ENCODE peak calls at places on chromosomes 6 and 20, in five cellular contexts. M is cardiac muscle cell, R is ovary, B is psoas muscle, V is pancreas. L is an unnamed sample.
A peak's percentile ranks its signal among the peaks of the same experiment; 100 is the strongest.

GRCh38 chr20:6993526-6993925 is 226.0 kb downstream of the BMP2 start:
- DNase-seq in R (no peak), M (no peak), V (no peak), B (no peak), L (no peak)

GRCh38 chr20:25859649-25860530 is 163.2 kb upstream of the ZNF337 start:
- DNase-seq in M (peak; percentile 68), V (peak; percentile 94), B (peak; percentile 89), R (peak; percentile 68), L (peak; percentile 35)

GRCh38 chr20:24916412-24916811 is 32.7 kb upstream of the CST7 start:
- DNase-seq in B (no peak), M (no peak), V (no peak), R (no peak), L (no peak)

GRCh38 chr6:110509617-110510231 is 33.3 kb upstream of the SLC22A16 start:
- DNase-seq in R (no peak), V (no peak), M (peak; percentile 65), B (no peak), L (peak; percentile 94)

GRCh38 chr20:62839261-62839660 is 22.4 kb downstream of the TCFL5 start:
- DNase-seq in M (no peak), V (no peak), B (no peak), R (no peak), L (no peak)

GRCh38 chr20:57573893-57574292 is 13.0 kb downstream of the PCK1 start:
- DNase-seq in B (no peak), R (no peak), M (no peak), V (no peak), L (no peak)

GRCh38 chr6:170344631-170345576 is 38.3 kb downstream of the FAM120B start:
- DNase-seq in R (no peak), M (peak; percentile 82), V (no peak), B (no peak), L (peak; percentile 90)

GRCh38 chr6:137715589-137716045 is 151.4 kb upstream of the TNFAIP3 start:
- DNase-seq in M (no peak), V (no peak), B (no peak), R (no peak), L (peak; percentile 5)

GRCh38 chr6:106739387-106739786 is 110.0 kb downstream of the QRSL1 start:
- DNase-seq in R (no peak), M (no peak), V (peak; percentile 87), B (peak; percentile 83), L (peak; percentile 32)

GRCh38 chr20:46359233-46359751 is 47.1 kb downstream of the ELMO2 start:
- DNase-seq in B (peak; percentile 71), R (no peak), M (no peak), V (no peak), L (no peak)

GRCh38 chr6:6315660-6316059 is 4.8 kb downstream of the F13A1 start:
- DNase-seq in R (no peak), B (no peak), M (peak; percentile 53), V (no peak), L (peak; percentile 43)

GRCh38 chr6:124962617-124963415 is 579 bp downstream of the RNF217 start:
- DNase-seq in R (peak; percentile 69), M (peak; percentile 50), B (peak; percentile 68), V (peak; percentile 86), L (peak; percentile 53)

GRCh38 chr20:51368461-51369211 is 173.9 kb downstream of the NFATC2 start:
- DNase-seq in B (no peak), M (no peak), V (no peak), R (no peak), L (peak; percentile 50)

GRCh38 chr6:115873901-115874300 is 186.8 kb downstream of the FRK start:
- DNase-seq in M (no peak), R (no peak), V (no peak), B (no peak), L (no peak)

GRCh38 chr6:403659-404655 is 12.4 kb downstream of the IRF4 start:
- DNase-seq in M (no peak), V (no peak), B (no peak), R (no peak), L (no peak)

GRCh38 chr6:159695984-159696383 is 2.9 kb upstream of the SOD2 start:
- DNase-seq in V (no peak), M (no peak), B (no peak), R (no peak), L (no peak)

GRCh38 chr6:16819752-16820151 is 58.5 kb upstream of the ATXN1 start:
- DNase-seq in R (no peak), V (no peak), B (no peak), M (no peak), L (no peak)

GRCh38 chr20:9615766-9616454 is 101.5 kb downstream of the LAMP5 start:
- DNase-seq in B (no peak), M (no peak), V (no peak), R (no peak), L (no peak)

GRCh38 chr6:115969207-115969929 is 91.3 kb downstream of the FRK start:
- DNase-seq in M (peak; percentile 37), R (no peak), B (no peak), V (no peak), L (peak; percentile 20)

GRCh38 chr20:54267510-54268003 is 59.7 kb downstream of the PFDN4 start:
- DNase-seq in B (no peak), R (no peak), M (peak; percentile 32), V (no peak), L (peak; percentile 37)

GRCh38 chr20:51272392-51272791 is 249.5 kb upstream of the KCNG1 start:
- DNase-seq in M (peak; percentile 70), V (no peak), R (no peak), B (no peak), L (peak; percentile 46)

GRCh38 chr6:155120034-155120433 is 124.9 kb downstream of the TIAM2 start:
- DNase-seq in B (no peak), V (no peak), M (no peak), R (no peak), L (peak; percentile 41)

GRCh38 chr6:149545258-149545753 is 537 bp downstream of the PPIL4 start:
- DNase-seq in R (peak; percentile 64), B (peak; percentile 57), V (peak; percentile 61), M (peak; percentile 78), L (peak; percentile 79)

DNA sequence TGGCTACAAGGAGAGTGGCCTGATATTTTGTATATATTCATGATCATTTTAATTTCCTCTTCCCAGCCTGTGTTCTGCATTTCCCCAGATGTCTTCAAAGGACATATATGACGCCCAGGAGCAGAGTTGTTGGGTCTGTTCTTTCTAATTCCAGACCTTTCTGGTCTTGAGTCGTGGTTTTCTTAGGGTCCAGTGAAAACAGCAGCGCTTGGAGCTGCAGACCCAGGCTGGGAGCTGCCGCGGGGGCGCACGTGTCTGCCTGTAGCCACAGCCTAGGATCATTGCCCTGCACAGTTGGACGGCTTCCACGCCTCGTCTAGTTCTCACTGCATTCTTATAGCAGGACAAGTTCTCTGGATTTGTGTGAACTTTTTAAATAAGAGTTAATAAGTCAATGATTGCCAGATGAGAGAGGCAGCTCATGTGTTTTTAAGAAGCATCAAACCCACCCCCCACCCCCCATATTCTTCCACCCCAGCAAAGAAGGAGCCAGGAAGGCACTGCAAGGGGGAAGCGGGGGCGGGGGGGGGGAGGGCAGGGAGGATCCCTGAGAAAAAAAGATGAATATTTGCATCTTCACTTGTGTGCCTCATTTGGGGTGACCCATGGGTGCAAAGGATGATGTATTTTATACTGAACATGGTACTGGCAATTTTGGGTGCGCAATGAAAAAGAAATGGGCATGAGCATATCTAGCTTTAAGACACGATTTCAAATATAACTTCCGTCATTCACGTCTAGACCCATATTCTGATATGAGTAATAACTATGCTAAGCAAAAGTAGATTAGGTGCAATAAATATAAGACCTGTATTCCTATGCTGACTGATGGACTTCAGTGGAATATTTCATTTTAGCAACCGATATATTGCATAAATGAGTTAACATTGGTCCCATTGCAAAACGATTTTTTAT is 160.0 kb downstream of the TBXT start:
- DNase-seq in B (no peak), V (no peak), M (peak; percentile 88), R (peak; percentile 85), L (peak; percentile 83)
- H3K4me3 ChIP-seq in B (peak overlapping the region; percentile 38), V (no peak overlapping the region), M (peak overlapping the region; percentile 43), R (peak overlapping the region; percentile 30), L (no peak overlapping the region)

GRCh38 chr6:152671146-152671545 is 26.6 kb upstream of the MYCT1 start:
- DNase-seq in V (no peak), M (peak; percentile 47), B (no peak), R (no peak), L (no peak)

GRCh38 chr6:152673233-152673632 is 24.5 kb upstream of the MYCT1 start:
- DNase-seq in B (no peak), V (no peak), R (no peak), M (peak; percentile 18), L (no peak)

GRCh38 chr6:152669894-152670293 is 27.8 kb upstream of the MYCT1 start:
- DNase-seq in R (no peak), V (no peak), B (no peak), M (peak; percentile 60), L (peak; percentile 49)
- TF ChIP-seq CTCF in R (peak; percentile 70), V (no peak), B (peak; percentile 39), M (peak; percentile 40), L (peak; percentile 41)

GRCh38 chr20:22052025-22052527 is 346.6 kb downstream of the PAX1 start:
- DNase-seq in M (no peak), V (no peak), R (no peak), B (no peak), L (no peak)
- H3K4me3 ChIP-seq in M (no peak overlapping the region), V (no peak overlapping the region), R (no peak overlapping the region), B (no peak overlapping the region), L (no peak overlapping the region)

GRCh38 chr6:37485259-37485658 is 14.4 kb downstream of the CCDC167 start:
- DNase-seq in B (no peak), R (no peak), M (no peak), V (peak; percentile 40), L (no peak)
- TF ChIP-seq CTCF in B (no peak), R (no peak), M (peak; percentile 6), V (no peak), L (peak; percentile 28)

DNA sequence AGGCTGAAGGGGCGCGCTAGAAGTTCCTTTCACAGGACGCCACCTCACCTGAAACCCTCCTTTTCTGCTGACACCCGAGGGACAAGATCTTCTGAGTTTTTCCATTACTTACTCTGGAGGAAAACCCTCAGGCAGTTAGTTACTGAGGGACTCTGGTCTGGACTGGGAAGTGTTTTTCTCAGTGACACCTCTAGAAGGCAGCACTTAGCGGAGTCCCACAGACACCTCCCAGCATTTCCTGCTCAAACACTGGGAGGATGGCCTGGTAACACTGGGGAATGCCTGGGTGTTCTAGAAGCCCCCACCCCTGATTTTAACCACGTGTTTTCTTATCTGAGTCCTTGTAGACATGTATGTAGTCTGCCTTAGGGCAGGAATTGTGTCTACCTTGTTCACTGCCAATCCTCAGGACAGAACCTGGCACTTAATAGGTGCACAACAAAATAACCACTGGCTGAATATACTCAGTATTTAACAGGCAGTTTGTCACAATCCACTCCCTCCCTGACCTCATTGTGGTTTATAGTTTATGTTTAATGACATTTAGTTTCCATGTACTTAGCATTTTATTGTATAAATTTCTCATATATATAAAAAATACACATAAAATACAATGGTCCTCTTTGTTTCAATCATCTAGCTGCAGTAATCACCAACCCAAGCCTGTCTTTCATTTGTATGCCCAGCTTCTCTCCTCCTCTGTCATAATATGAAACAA is 4.8 kb downstream of the GSTA3 start:
- DNase-seq in V (no peak), M (peak; percentile 12), R (no peak), B (no peak), L (no peak)
- H3K4me3 ChIP-seq in V (no peak overlapping the region), M (no peak overlapping the region), R (no peak overlapping the region), B (no peak overlapping the region), L (no peak overlapping the region)

GRCh38 chr6:111597687-111598086 is 8.0 kb downstream of the TRAF3IP2 start:
- DNase-seq in B (no peak), R (no peak), V (no peak), M (no peak), L (no peak)
- TF ChIP-seq CTCF in B (no peak), R (no peak), V (no peak), M (no peak), L (no peak)

L was measured in astrocyte of the spinal cord.